ENCODE peak calls at places on chromosome 1, in seven cellular contexts. N is naive B cell, F is GM23248, L is H4, K is HuH-7, Z is nucleus accumbens, T is Panc1. S is an unnamed sample.

GRCh38 chr1:223531742-223532341 is 133.7 kb downstream of the CAPN8 start:
- DNase-seq in N (no peak), Z (no peak), F (peak; percentile 49), T (peak; percentile 58), L (peak; percentile 39), K (peak; percentile 73), S (peak; percentile 59)

GRCh38 chr1:54095543-54096286 is 42.3 kb downstream of the TCEANC2 start:
- DNase-seq in L (no peak), T (no peak), N (no peak), Z (no peak), K (no peak), F (no peak), S (no peak)

GRCh38 chr1:55828031-55828430 is 612.9 kb upstream of the USP24 start:
- DNase-seq in L (no peak), N (no peak), F (peak; percentile 5), T (no peak), K (no peak), Z (no peak), S (peak; percentile 23)

GRCh38 chr1:156510709-156511108 is 10.1 kb upstream of the MEF2D start:
- DNase-seq in L (no peak), N (no peak), T (no peak), F (peak; percentile 91), K (no peak), Z (no peak), S (peak; percentile 19)

GRCh38 chr1:55309053-55309452 is 93.9 kb upstream of the USP24 start:
- DNase-seq in K (no peak), Z (no peak), T (no peak), L (no peak), N (no peak), F (no peak), S (no peak)

GRCh38 chr1:108692724-108693655 is 880 bp downstream of the PRPF38B start:
- DNase-seq in L (peak; percentile 64), N (peak; percentile 79), K (peak; percentile 34), F (peak; percentile 80), Z (no peak), T (no peak), S (peak; percentile 73)

GRCh38 chr1:203104096-203104495 is 18.3 kb upstream of the MYOG start:
- DNase-seq in F (no peak), K (no peak), Z (no peak), T (no peak), N (no peak), L (no peak), S (no peak)

GRCh38 chr1:160209656-160210046 is 4.5 kb downstream of the PEA15 start:
- DNase-seq in T (no peak), L (no peak), N (no peak), F (peak; percentile 50), K (no peak), Z (no peak), S (no peak)

GRCh38 chr1:222891578-222891977 is 76.7 kb downstream of the DISP1 start:
- DNase-seq in N (no peak), L (no peak), Z (no peak), T (no peak), K (no peak), F (no peak), S (no peak)

S was measured in epithelial cell of esophagus.